ENCODE peak calls at places on chromosome 19, in nine cellular contexts. One of them, this sample, is unnamed.

GRCh38 chr19:29672933-29673336 is 7.7 kb downstream of the PLEKHF1 start:
- DNase-seq in BJ: no peak
- DNase-seq in foreskin fibroblast: no peak
- DNase-seq in bronchial epithelial cell: no peak
- DNase-seq in lung: no peak
- DNase-seq in pancreas: no peak
- DNase-seq in ascending aorta: no peak
- DNase-seq in dorsolateral prefrontal cortex: peak
- DNase-seq in lower leg skin: peak
- DNase-seq in this sample: no peak

GRCh38 chr19:30227661-30228112 is 144.5 kb upstream of the ZNF536 start:
- DNase-seq in BJ: no peak
- DNase-seq in foreskin fibroblast: peak
- DNase-seq in bronchial epithelial cell: no peak
- DNase-seq in lung: peak
- DNase-seq in pancreas: peak
- DNase-seq in ascending aorta: no peak
- DNase-seq in dorsolateral prefrontal cortex: peak
- DNase-seq in lower leg skin: peak
- DNase-seq in this sample: no peak

GRCh38 chr19:1064661-1065605 is 2.0 kb upstream of the ARHGAP45 start:
- DNase-seq in BJ: no peak
- DNase-seq in foreskin fibroblast: peak
- DNase-seq in bronchial epithelial cell: peak
- DNase-seq in lung: peak
- DNase-seq in pancreas: peak
- DNase-seq in ascending aorta: no peak
- DNase-seq in dorsolateral prefrontal cortex: no peak
- DNase-seq in lower leg skin: no peak
- DNase-seq in this sample: no peak

GRCh38 chr19:5624154-5624663 is 1.3 kb downstream of the SAFB start:
- DNase-seq in BJ: no peak
- DNase-seq in foreskin fibroblast: no peak
- DNase-seq in bronchial epithelial cell: peak
- DNase-seq in lung: peak
- DNase-seq in pancreas: peak
- DNase-seq in ascending aorta: no peak
- DNase-seq in dorsolateral prefrontal cortex: no peak
- DNase-seq in lower leg skin: peak
- DNase-seq in this sample: no peak

GRCh38 chr19:32339988-32340874 is 5.2 kb upstream of the ZNF507 start:
- DNase-seq in BJ: no peak
- DNase-seq in foreskin fibroblast: no peak
- DNase-seq in bronchial epithelial cell: peak
- DNase-seq in lung: peak
- DNase-seq in pancreas: peak
- DNase-seq in ascending aorta: no peak
- DNase-seq in dorsolateral prefrontal cortex: peak
- DNase-seq in lower leg skin: no peak
- DNase-seq in this sample: no peak

GRCh38 chr19:21568816-21569496 is 63.6 kb downstream of the ZNF429 start:
- DNase-seq in BJ: peak
- DNase-seq in foreskin fibroblast: peak
- DNase-seq in bronchial epithelial cell: peak
- DNase-seq in lung: peak
- DNase-seq in pancreas: peak
- DNase-seq in ascending aorta: peak
- DNase-seq in dorsolateral prefrontal cortex: peak
- DNase-seq in lower leg skin: peak
- DNase-seq in this sample: peak

GRCh38 chr19:42280761-42281174 is 11.7 kb downstream of the CIC start:
- DNase-seq in BJ: no peak
- DNase-seq in foreskin fibroblast: no peak
- DNase-seq in bronchial epithelial cell: no peak
- DNase-seq in lung: peak
- DNase-seq in pancreas: no peak
- DNase-seq in ascending aorta: no peak
- DNase-seq in dorsolateral prefrontal cortex: peak
- DNase-seq in lower leg skin: peak
- DNase-seq in this sample: no peak

GRCh38 chr19:33505823-33506222 is 15.8 kb downstream of the PEPD start:
- DNase-seq in BJ: no peak
- DNase-seq in foreskin fibroblast: no peak
- DNase-seq in bronchial epithelial cell: no peak
- DNase-seq in lung: no peak
- DNase-seq in pancreas: no peak
- DNase-seq in ascending aorta: no peak
- DNase-seq in dorsolateral prefrontal cortex: no peak
- DNase-seq in lower leg skin: no peak
- DNase-seq in this sample: no peak

GRCh38 chr19:7860902-7861618 is 13.1 kb downstream of the PRR36 start:
- DNase-seq in BJ: no peak
- DNase-seq in foreskin fibroblast: no peak
- DNase-seq in bronchial epithelial cell: no peak
- DNase-seq in lung: no peak
- DNase-seq in pancreas: no peak
- DNase-seq in ascending aorta: no peak
- DNase-seq in dorsolateral prefrontal cortex: peak
- DNase-seq in lower leg skin: no peak
- DNase-seq in this sample: no peak

GRCh38 chr19:7862413-7862951 is 11.7 kb downstream of the PRR36 start:
- DNase-seq in BJ: no peak
- DNase-seq in foreskin fibroblast: no peak
- DNase-seq in bronchial epithelial cell: peak
- DNase-seq in lung: peak
- DNase-seq in pancreas: peak
- DNase-seq in ascending aorta: no peak
- DNase-seq in dorsolateral prefrontal cortex: no peak
- DNase-seq in lower leg skin: peak
- DNase-seq in this sample: no peak

GRCh38 chr19:7860166-7860901 is 13.9 kb downstream of the PRR36 start:
- DNase-seq in BJ: no peak
- DNase-seq in foreskin fibroblast: no peak
- DNase-seq in bronchial epithelial cell: no peak
- DNase-seq in lung: no peak
- DNase-seq in pancreas: no peak
- DNase-seq in ascending aorta: no peak
- DNase-seq in dorsolateral prefrontal cortex: no peak
- DNase-seq in lower leg skin: no peak
- DNase-seq in this sample: no peak

GRCh38 chr19:7863157-7863970 is 10.8 kb downstream of the PRR36 start:
- DNase-seq in BJ: no peak
- DNase-seq in foreskin fibroblast: no peak
- DNase-seq in bronchial epithelial cell: no peak
- DNase-seq in lung: no peak
- DNase-seq in pancreas: no peak
- DNase-seq in ascending aorta: no peak
- DNase-seq in dorsolateral prefrontal cortex: no peak
- DNase-seq in lower leg skin: no peak
- DNase-seq in this sample: no peak

DNA sequence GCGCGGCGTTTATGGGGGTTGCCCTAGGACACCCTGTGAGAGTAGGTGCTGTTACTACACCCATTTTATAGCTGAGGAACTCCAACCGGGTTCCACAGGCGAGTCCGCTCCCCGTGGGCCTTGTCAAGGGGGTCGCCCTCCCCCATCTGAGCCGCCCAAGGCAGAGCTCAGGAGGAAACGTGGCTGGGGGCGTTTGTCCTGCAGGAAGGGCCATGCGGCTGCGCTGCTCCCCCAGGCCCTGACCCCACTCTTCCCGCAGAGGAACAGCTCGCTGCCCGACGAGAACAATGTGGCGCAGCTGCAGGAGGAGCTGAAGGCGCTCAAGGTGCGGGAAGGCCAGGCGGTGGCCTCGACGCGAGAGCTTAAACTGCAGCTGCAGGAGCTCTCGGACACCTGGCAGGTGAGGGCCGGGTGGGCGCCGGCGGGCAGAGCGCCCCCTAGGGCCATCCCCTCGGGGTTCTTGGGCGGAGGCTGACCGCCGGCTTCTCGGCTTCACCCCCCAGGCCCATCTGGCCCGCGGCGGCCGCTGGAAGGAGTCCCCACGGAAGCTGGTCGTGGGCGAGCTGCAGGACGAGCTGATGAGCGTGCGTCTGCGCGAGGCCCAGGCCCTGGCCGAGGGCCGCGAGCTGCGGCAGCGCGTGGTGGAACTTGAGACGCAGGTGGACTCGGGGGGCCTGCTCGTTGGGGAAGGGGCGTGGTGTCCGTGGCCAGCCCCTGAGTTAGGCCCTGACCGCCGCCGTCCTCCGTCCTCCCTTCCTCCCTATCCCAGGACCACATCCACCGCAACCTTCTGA is 12.4 kb downstream of the PRR36 start:
- DNase-seq in BJ: no peak
- DNase-seq in foreskin fibroblast: no peak
- DNase-seq in bronchial epithelial cell: no peak
- DNase-seq in lung: no peak
- DNase-seq in pancreas: no peak
- DNase-seq in ascending aorta: no peak
- DNase-seq in dorsolateral prefrontal cortex: no peak
- DNase-seq in lower leg skin: no peak
- DNase-seq in this sample: no peak
- TF ChIP-seq CTCF in BJ: no peak
- TF ChIP-seq CTCF in foreskin fibroblast: no peak
- TF ChIP-seq CTCF in bronchial epithelial cell: peak
- TF ChIP-seq CTCF in lung: no peak
- TF ChIP-seq CTCF in pancreas: no peak
- TF ChIP-seq CTCF in ascending aorta: no peak
- TF ChIP-seq CTCF in dorsolateral prefrontal cortex: no peak
- TF ChIP-seq CTCF in lower leg skin: no peak
- TF ChIP-seq CTCF in this sample: no peak

GRCh38 chr19:17829855-17830566 is 8.7 kb upstream of the INSL3 start:
- DNase-seq in BJ: no peak
- DNase-seq in foreskin fibroblast: peak
- DNase-seq in bronchial epithelial cell: peak
- DNase-seq in lung: no peak
- DNase-seq in pancreas: peak
- DNase-seq in ascending aorta: no peak
- DNase-seq in dorsolateral prefrontal cortex: peak
- DNase-seq in lower leg skin: no peak
- DNase-seq in this sample: no peak
- H3K4me3 ChIP-seq in BJ: peak
- H3K4me3 ChIP-seq in foreskin fibroblast: peak
- H3K4me3 ChIP-seq in bronchial epithelial cell: peak
- H3K4me3 ChIP-seq in lung: no peak
- H3K4me3 ChIP-seq in pancreas: no peak
- H3K4me3 ChIP-seq in ascending aorta: no peak
- H3K4me3 ChIP-seq in dorsolateral prefrontal cortex: peak
- H3K4me3 ChIP-seq in lower leg skin: no peak
- H3K4me3 ChIP-seq in this sample: peak

GRCh38 chr19:11142528-11143171 is 12.9 kb downstream of the SPC24 start:
- DNase-seq in BJ: peak
- DNase-seq in foreskin fibroblast: peak
- DNase-seq in bronchial epithelial cell: peak
- DNase-seq in lung: peak
- DNase-seq in pancreas: peak
- DNase-seq in ascending aorta: peak
- DNase-seq in dorsolateral prefrontal cortex: peak
- DNase-seq in lower leg skin: peak
- DNase-seq in this sample: no peak

GRCh38 chr19:11145147-11145924 is 10.2 kb downstream of the SPC24 start:
- DNase-seq in BJ: no peak
- DNase-seq in foreskin fibroblast: no peak
- DNase-seq in bronchial epithelial cell: no peak
- DNase-seq in lung: no peak
- DNase-seq in pancreas: no peak
- DNase-seq in ascending aorta: no peak
- DNase-seq in dorsolateral prefrontal cortex: no peak
- DNase-seq in lower leg skin: no peak
- DNase-seq in this sample: no peak

GRCh38 chr19:11140896-11141295 is 14.7 kb downstream of the SPC24 start:
- DNase-seq in BJ: no peak
- DNase-seq in foreskin fibroblast: no peak
- DNase-seq in bronchial epithelial cell: no peak
- DNase-seq in lung: no peak
- DNase-seq in pancreas: no peak
- DNase-seq in ascending aorta: no peak
- DNase-seq in dorsolateral prefrontal cortex: no peak
- DNase-seq in lower leg skin: no peak
- DNase-seq in this sample: no peak

GRCh38 chr19:11138659-11139526 is 16.7 kb downstream of the SPC24 start:
- DNase-seq in BJ: peak
- DNase-seq in foreskin fibroblast: peak
- DNase-seq in bronchial epithelial cell: peak
- DNase-seq in lung: peak
- DNase-seq in pancreas: peak
- DNase-seq in ascending aorta: peak
- DNase-seq in dorsolateral prefrontal cortex: peak
- DNase-seq in lower leg skin: peak
- DNase-seq in this sample: no peak

DNA sequence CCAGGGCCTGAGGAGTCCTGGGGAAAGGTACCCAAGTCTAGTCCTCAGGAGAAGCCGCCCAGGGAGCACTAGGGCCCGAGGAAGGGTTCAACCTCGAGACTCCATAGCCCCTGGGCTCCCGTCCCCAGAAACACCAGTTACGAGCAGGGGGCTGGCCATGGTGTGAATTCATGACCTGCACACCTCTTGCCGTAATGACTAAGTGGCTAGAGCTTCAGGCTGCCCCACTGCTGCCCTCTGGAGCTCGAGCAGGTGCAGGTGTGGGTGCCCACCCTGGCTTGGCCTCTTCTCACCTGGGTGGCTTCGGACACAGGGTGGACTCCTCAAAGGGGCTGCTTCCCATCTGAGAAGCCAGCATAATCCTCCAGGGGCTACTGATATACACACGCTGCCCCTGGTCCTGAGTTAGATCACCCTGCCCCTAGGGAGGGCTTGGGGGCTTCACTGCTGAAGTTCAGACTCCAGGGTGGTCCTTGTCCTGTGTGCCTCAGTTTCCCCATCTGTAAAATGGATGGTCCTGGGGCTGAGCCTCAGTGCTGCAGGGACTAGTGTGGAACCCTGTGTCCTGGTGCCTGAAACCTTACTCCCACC is 13.6 kb downstream of the SPC24 start:
- DNase-seq in BJ: no peak
- DNase-seq in foreskin fibroblast: no peak
- DNase-seq in bronchial epithelial cell: no peak
- DNase-seq in lung: no peak
- DNase-seq in pancreas: no peak
- DNase-seq in ascending aorta: no peak
- DNase-seq in dorsolateral prefrontal cortex: no peak
- DNase-seq in lower leg skin: no peak
- DNase-seq in this sample: no peak
- TF ChIP-seq CTCF in BJ: peak
- TF ChIP-seq CTCF in foreskin fibroblast: no peak
- TF ChIP-seq CTCF in bronchial epithelial cell: peak
- TF ChIP-seq CTCF in lung: no peak
- TF ChIP-seq CTCF in pancreas: no peak
- TF ChIP-seq CTCF in ascending aorta: no peak
- TF ChIP-seq CTCF in dorsolateral prefrontal cortex: no peak
- TF ChIP-seq CTCF in lower leg skin: no peak
- TF ChIP-seq CTCF in this sample: peak

DNA sequence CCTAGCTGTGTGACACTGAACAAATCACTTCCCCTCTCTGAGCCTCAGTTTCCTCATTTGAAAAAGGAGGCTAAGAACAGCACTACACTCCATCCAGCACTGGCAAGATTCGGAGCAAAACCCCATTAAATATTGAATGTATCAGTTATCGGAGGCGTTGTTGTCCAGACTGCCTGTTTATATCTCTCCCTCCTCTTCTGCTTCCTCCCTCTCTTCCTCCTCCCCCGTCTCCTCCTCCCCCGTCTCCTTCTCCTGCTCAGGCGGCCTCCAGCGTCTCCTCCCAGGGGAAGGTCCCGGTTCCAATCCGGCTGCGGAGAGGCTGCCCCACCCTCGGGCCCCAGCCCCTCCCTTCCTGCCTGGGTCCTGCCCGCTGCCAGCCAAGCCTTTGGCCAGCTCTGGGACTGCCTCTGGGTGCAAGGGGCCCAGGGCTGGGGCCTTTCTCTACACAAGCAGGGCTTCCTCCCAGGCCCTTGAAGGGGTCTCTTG is 2.0 kb downstream of the RRAS start:
- DNase-seq in BJ: peak
- DNase-seq in foreskin fibroblast: peak
- DNase-seq in bronchial epithelial cell: peak
- DNase-seq in lung: peak
- DNase-seq in pancreas: peak
- DNase-seq in ascending aorta: peak
- DNase-seq in dorsolateral prefrontal cortex: no peak
- DNase-seq in lower leg skin: peak
- DNase-seq in this sample: no peak
- H3K4me3 ChIP-seq in BJ: peak
- H3K4me3 ChIP-seq in foreskin fibroblast: peak
- H3K4me3 ChIP-seq in bronchial epithelial cell: peak
- H3K4me3 ChIP-seq in lung: no peak
- H3K4me3 ChIP-seq in pancreas: no peak
- H3K4me3 ChIP-seq in ascending aorta: peak
- H3K4me3 ChIP-seq in dorsolateral prefrontal cortex: peak
- H3K4me3 ChIP-seq in lower leg skin: no peak
- H3K4me3 ChIP-seq in this sample: peak